ENCODE peak calls at places on chromosomes 7 and 10, in six cellular contexts. One of them, this sample, is unnamed.

GRCh38 chr7:95690367-95690947 is 81.9 kb upstream of the DYNC1I1 start:
- DNase-seq in brain microvascular endothelial cell: peak
- DNase-seq in choroid plexus epithelial cell: peak
- DNase-seq in ovary: no peak
- DNase-seq in K562: peak
- DNase-seq in ascending aorta: no peak
- DNase-seq in this sample: peak

GRCh38 chr7:83211685-83212084 is 49.0 kb upstream of the PCLO start:
- DNase-seq in brain microvascular endothelial cell: no peak
- DNase-seq in choroid plexus epithelial cell: no peak
- DNase-seq in ovary: no peak
- DNase-seq in K562: no peak
- DNase-seq in ascending aorta: no peak
- DNase-seq in this sample: no peak

GRCh38 chr7:108503112-108504026 is 22.6 kb downstream of the PNPLA8 start:
- DNase-seq in brain microvascular endothelial cell: no peak
- DNase-seq in choroid plexus epithelial cell: peak
- DNase-seq in ovary: no peak
- DNase-seq in K562: no peak
- DNase-seq in ascending aorta: no peak
- DNase-seq in this sample: peak

GRCh38 chr10:66538352-66538751 is 387.5 kb upstream of the LRRTM3 start:
- DNase-seq in brain microvascular endothelial cell: no peak
- DNase-seq in choroid plexus epithelial cell: no peak
- DNase-seq in ovary: no peak
- DNase-seq in K562: no peak
- DNase-seq in ascending aorta: no peak
- DNase-seq in this sample: no peak

GRCh38 chr10:102752934-102753664 is 9.4 kb downstream of the WBP1L start:
- DNase-seq in brain microvascular endothelial cell: peak
- DNase-seq in choroid plexus epithelial cell: peak
- DNase-seq in ovary: peak
- DNase-seq in K562: no peak
- DNase-seq in ascending aorta: no peak
- DNase-seq in this sample: peak

GRCh38 chr7:41584746-41585145 is 118.1 kb downstream of the INHBA start:
- DNase-seq in brain microvascular endothelial cell: no peak
- DNase-seq in choroid plexus epithelial cell: no peak
- DNase-seq in ovary: no peak
- DNase-seq in K562: no peak
- DNase-seq in ascending aorta: no peak
- DNase-seq in this sample: peak

GRCh38 chr7:51634025-51634424 is 317.4 kb upstream of the COBL start:
- DNase-seq in brain microvascular endothelial cell: no peak
- DNase-seq in choroid plexus epithelial cell: no peak
- DNase-seq in ovary: no peak
- DNase-seq in K562: no peak
- DNase-seq in ascending aorta: no peak
- DNase-seq in this sample: no peak

GRCh38 chr7:148982596-148983219 is 45.6 kb downstream of the PDIA4 start:
- DNase-seq in brain microvascular endothelial cell: no peak
- DNase-seq in choroid plexus epithelial cell: peak
- DNase-seq in ovary: no peak
- DNase-seq in K562: no peak
- DNase-seq in ascending aorta: no peak
- DNase-seq in this sample: peak

GRCh38 chr10:986881-987634 is 1.2 kb upstream of the GTPBP4 start:
- DNase-seq in brain microvascular endothelial cell: peak
- DNase-seq in choroid plexus epithelial cell: peak
- DNase-seq in ovary: no peak
- DNase-seq in K562: no peak
- DNase-seq in ascending aorta: no peak
- DNase-seq in this sample: peak

GRCh38 chr7:20310963-20311742 is 19.5 kb upstream of the ITGB8 start:
- DNase-seq in brain microvascular endothelial cell: peak
- DNase-seq in choroid plexus epithelial cell: peak
- DNase-seq in ovary: no peak
- DNase-seq in K562: no peak
- DNase-seq in ascending aorta: no peak
- DNase-seq in this sample: peak

GRCh38 chr7:92058040-92058439 is 76.2 kb downstream of the CYP51A1 start:
- DNase-seq in brain microvascular endothelial cell: no peak
- DNase-seq in choroid plexus epithelial cell: no peak
- DNase-seq in ovary: no peak
- DNase-seq in K562: no peak
- DNase-seq in ascending aorta: no peak
- DNase-seq in this sample: no peak
- H3K4me3 ChIP-seq in brain microvascular endothelial cell: no peak
- H3K4me3 ChIP-seq in choroid plexus epithelial cell: no peak
- H3K4me3 ChIP-seq in ovary: no peak
- H3K4me3 ChIP-seq in K562: no peak
- H3K4me3 ChIP-seq in ascending aorta: no peak
- H3K4me3 ChIP-seq in this sample: no peak

GRCh38 chr10:121976607-121977006 is 1.6 kb upstream of the NSMCE4A start:
- DNase-seq in brain microvascular endothelial cell: no peak
- DNase-seq in choroid plexus epithelial cell: no peak
- DNase-seq in ovary: no peak
- DNase-seq in K562: no peak
- DNase-seq in ascending aorta: no peak
- DNase-seq in this sample: no peak

GRCh38 chr10:121974019-121974534 is 940 bp downstream of the NSMCE4A start:
- DNase-seq in brain microvascular endothelial cell: no peak
- DNase-seq in choroid plexus epithelial cell: no peak
- DNase-seq in ovary: no peak
- DNase-seq in K562: no peak
- DNase-seq in ascending aorta: no peak
- DNase-seq in this sample: no peak

GRCh38 chr10:121978511-121978910 is 3.5 kb upstream of the NSMCE4A start:
- DNase-seq in brain microvascular endothelial cell: no peak
- DNase-seq in choroid plexus epithelial cell: no peak
- DNase-seq in ovary: no peak
- DNase-seq in K562: no peak
- DNase-seq in ascending aorta: no peak
- DNase-seq in this sample: no peak

GRCh38 chr10:121975295-121976086 is 474 bp upstream of the NSMCE4A start:
- DNase-seq in brain microvascular endothelial cell: no peak
- DNase-seq in choroid plexus epithelial cell: no peak
- DNase-seq in ovary: no peak
- DNase-seq in K562: no peak
- DNase-seq in ascending aorta: no peak
- DNase-seq in this sample: no peak

GRCh38 chr10:121974535-121975294 is at the start of gene NSMCE4A:
- DNase-seq in brain microvascular endothelial cell: peak
- DNase-seq in choroid plexus epithelial cell: peak
- DNase-seq in ovary: peak
- DNase-seq in K562: peak
- DNase-seq in ascending aorta: no peak
- DNase-seq in this sample: peak
- TF ChIP-seq CTCF in brain microvascular endothelial cell: no peak
- TF ChIP-seq CTCF in choroid plexus epithelial cell: no peak
- TF ChIP-seq CTCF in ovary: no peak
- TF ChIP-seq CTCF in K562: peak
- TF ChIP-seq CTCF in ascending aorta: no peak
- TF ChIP-seq CTCF in this sample: no peak

GRCh38 chr7:129271500-129272355 is 46.9 kb downstream of the AHCYL2 start:
- DNase-seq in brain microvascular endothelial cell: peak
- DNase-seq in choroid plexus epithelial cell: peak
- DNase-seq in ovary: no peak
- DNase-seq in K562: peak
- DNase-seq in ascending aorta: no peak
- DNase-seq in this sample: peak
- H3K4me3 ChIP-seq in brain microvascular endothelial cell: no peak
- H3K4me3 ChIP-seq in choroid plexus epithelial cell: no peak
- H3K4me3 ChIP-seq in ovary: no peak
- H3K4me3 ChIP-seq in K562: no peak
- H3K4me3 ChIP-seq in ascending aorta: no peak
- H3K4me3 ChIP-seq in this sample: no peak

GRCh38 chr7:142153400-142153799 is 41.9 kb downstream of the MGAM2 start:
- DNase-seq in brain microvascular endothelial cell: peak
- DNase-seq in choroid plexus epithelial cell: peak
- DNase-seq in ovary: no peak
- DNase-seq in K562: no peak
- DNase-seq in ascending aorta: no peak
- DNase-seq in this sample: no peak
- TF ChIP-seq CTCF in brain microvascular endothelial cell: peak
- TF ChIP-seq CTCF in choroid plexus epithelial cell: peak
- TF ChIP-seq CTCF in ovary: no peak
- TF ChIP-seq CTCF in K562: peak
- TF ChIP-seq CTCF in ascending aorta: no peak
- TF ChIP-seq CTCF in this sample: peak

GRCh38 chr10:55628260-55628701 is 732.8 kb downstream of the ZWINT start:
- DNase-seq in brain microvascular endothelial cell: no peak
- DNase-seq in choroid plexus epithelial cell: no peak
- DNase-seq in ovary: no peak
- DNase-seq in K562: no peak
- DNase-seq in ascending aorta: no peak
- DNase-seq in this sample: no peak
- H3K4me3 ChIP-seq in brain microvascular endothelial cell: peak
- H3K4me3 ChIP-seq in choroid plexus epithelial cell: no peak
- H3K4me3 ChIP-seq in ovary: no peak
- H3K4me3 ChIP-seq in K562: no peak
- H3K4me3 ChIP-seq in ascending aorta: peak
- H3K4me3 ChIP-seq in this sample: peak

GRCh38 chr10:95841711-95842498 is 65.9 kb upstream of the CC2D2B start:
- DNase-seq in brain microvascular endothelial cell: peak
- DNase-seq in choroid plexus epithelial cell: peak
- DNase-seq in ovary: no peak
- DNase-seq in K562: peak
- DNase-seq in ascending aorta: no peak
- DNase-seq in this sample: peak
- TF ChIP-seq CTCF in brain microvascular endothelial cell: peak
- TF ChIP-seq CTCF in choroid plexus epithelial cell: peak
- TF ChIP-seq CTCF in ovary: no peak
- TF ChIP-seq CTCF in K562: peak
- TF ChIP-seq CTCF in ascending aorta: peak
- TF ChIP-seq CTCF in this sample: peak

DNA sequence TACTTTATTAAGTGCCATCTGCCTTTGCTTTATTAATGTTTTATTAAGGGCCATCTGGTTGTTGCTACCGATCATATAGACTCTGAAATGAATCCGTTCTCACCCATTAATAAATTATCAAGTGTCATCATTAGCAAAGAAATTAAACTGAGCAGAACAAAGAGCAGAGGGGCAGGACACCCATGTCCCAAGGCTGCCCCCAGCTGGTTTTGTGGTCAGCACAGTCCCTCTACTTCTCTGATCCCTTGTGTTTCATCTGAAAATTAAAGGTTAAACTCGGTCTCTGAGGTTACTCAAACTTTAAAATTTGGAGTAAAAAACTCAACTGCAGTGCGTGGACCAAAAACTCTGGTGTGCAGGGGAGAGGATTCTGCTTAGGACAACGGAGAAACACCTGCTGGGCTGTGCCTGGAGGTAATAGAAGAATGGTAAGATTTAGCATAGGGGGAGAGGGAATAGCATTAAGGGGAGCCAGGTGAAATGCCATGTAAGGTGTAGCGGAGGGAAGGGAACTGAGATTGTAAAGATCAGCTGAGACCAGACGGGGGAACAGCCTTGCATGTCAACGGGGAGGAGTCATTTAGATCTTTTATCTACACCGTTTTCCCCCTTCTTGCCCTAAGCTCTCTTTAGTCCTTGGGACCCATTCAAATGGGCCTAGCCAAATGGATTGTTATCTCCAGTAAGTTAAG is 10.8 kb upstream of the GSDME start:
- DNase-seq in brain microvascular endothelial cell: no peak
- DNase-seq in choroid plexus epithelial cell: no peak
- DNase-seq in ovary: no peak
- DNase-seq in K562: no peak
- DNase-seq in ascending aorta: no peak
- DNase-seq in this sample: no peak
- H3K4me3 ChIP-seq in brain microvascular endothelial cell: no peak
- H3K4me3 ChIP-seq in choroid plexus epithelial cell: no peak
- H3K4me3 ChIP-seq in ovary: no peak
- H3K4me3 ChIP-seq in K562: no peak
- H3K4me3 ChIP-seq in ascending aorta: no peak
- H3K4me3 ChIP-seq in this sample: no peak

DNA sequence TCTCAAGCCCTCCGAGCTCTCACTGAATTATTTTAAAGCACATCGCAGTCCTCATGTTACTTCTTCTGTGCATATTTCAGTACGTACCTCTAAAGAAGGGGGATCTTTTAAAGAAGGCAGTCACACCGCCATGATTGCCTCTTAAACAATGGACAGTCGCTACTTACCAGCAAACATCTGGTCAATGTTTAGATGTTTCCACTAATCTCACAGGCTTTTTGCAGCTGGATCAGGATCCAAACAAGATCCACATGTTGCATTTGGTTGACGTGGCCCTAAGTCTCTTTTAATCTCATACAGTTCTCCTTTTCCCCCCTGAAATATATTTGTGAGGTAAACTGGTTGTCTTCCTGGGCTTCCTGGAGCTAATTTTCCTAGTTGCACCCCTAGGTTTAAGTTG is 50.0 kb downstream of the PRF1 start:
- DNase-seq in brain microvascular endothelial cell: no peak
- DNase-seq in choroid plexus epithelial cell: no peak
- DNase-seq in ovary: no peak
- DNase-seq in K562: no peak
- DNase-seq in ascending aorta: no peak
- DNase-seq in this sample: no peak
- TF ChIP-seq CTCF in brain microvascular endothelial cell: no peak
- TF ChIP-seq CTCF in choroid plexus epithelial cell: no peak
- TF ChIP-seq CTCF in ovary: no peak
- TF ChIP-seq CTCF in K562: no peak
- TF ChIP-seq CTCF in ascending aorta: no peak
- TF ChIP-seq CTCF in this sample: no peak

DNA sequence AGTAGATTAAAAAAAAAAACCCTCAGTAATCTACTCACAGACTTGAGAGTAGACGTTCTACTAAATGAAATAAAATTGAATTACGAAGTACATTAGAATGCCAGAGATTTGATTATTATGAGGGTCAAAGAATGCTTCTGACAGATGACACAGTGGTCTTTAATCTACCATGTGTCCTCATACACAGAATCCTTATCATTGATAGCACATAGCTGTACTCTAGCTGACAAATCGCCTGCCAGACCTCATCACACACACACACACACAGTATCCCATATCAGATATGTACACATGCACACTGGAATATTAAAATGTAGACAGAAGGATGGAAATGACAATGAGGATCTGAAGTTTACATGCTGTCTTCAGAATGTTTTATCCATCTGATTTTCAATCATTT is 104.6 kb downstream of the SORCS1 start:
- DNase-seq in brain microvascular endothelial cell: no peak
- DNase-seq in choroid plexus epithelial cell: no peak
- DNase-seq in ovary: no peak
- DNase-seq in K562: peak
- DNase-seq in ascending aorta: no peak
- DNase-seq in this sample: no peak
- H3K4me3 ChIP-seq in brain microvascular endothelial cell: no peak
- H3K4me3 ChIP-seq in choroid plexus epithelial cell: no peak
- H3K4me3 ChIP-seq in ovary: no peak
- H3K4me3 ChIP-seq in K562: no peak
- H3K4me3 ChIP-seq in ascending aorta: no peak
- H3K4me3 ChIP-seq in this sample: no peak